ENCODE peak calls at places on chromosomes 12 and 14, in ten cellular contexts. H is mucosa of gallbladder; I is progenitor cell of endocrine pancreas; R is hippocampal formation; Y is Right ventricle myocardium inferior; C is thoracic aorta; D is NCI-H1417 treated with DMSO at 0.1 percent for 48 hours; N is sciatic nerve; J is activated CD4-positive, alpha-beta T cell treated with anti-CD3 and anti-CD28 coated beads for 4 hours; O is GM23338. V is an unnamed sample.

GRCh38 chr12:46677749-46678148 is 148.0 kb downstream of the SLC38A4 start:
- DNase-seq in H (no peak), I (no peak), R (no peak), Y (no peak), C (no peak), D (no peak), N (no peak), J (no peak), O (peak; percentile 56), V (peak; percentile 68)

GRCh38 chr12:53098354-53098981 is 1.0 kb downstream of the IGFBP6 start:
- DNase-seq in H (no peak), I (no peak), R (no peak), Y (no peak), C (peak; percentile 64), D (no peak), N (peak; percentile 76), J (no peak), O (peak; percentile 34), V (peak; percentile 84)

GRCh38 chr14:93132472-93133065 is 16.8 kb upstream of the ITPK1 start:
- DNase-seq in H (no peak), I (no peak), R (peak; percentile 14), Y (no peak), C (no peak), D (no peak), N (peak; percentile 69), J (peak; percentile 14), O (peak; percentile 62), V (peak; percentile 40)

GRCh38 chr12:42962384-42962783 is 372.8 kb upstream of the PRICKLE1 start:
- DNase-seq in H (no peak), I (no peak), R (no peak), Y (no peak), C (no peak), D (no peak), N (no peak), J (no peak), O (no peak), V (no peak)

GRCh38 chr12:22100952-22101748 is 55.1 kb downstream of the CMAS start:
- DNase-seq in H (peak; percentile 52), I (no peak), R (peak; percentile 9), Y (no peak), C (no peak), D (no peak), N (no peak), J (peak; percentile 36), O (peak; percentile 86), V (peak; percentile 65)

GRCh38 chr12:42180990-42181611 is 36.4 kb upstream of the GXYLT1 start:
- DNase-seq in H (no peak), I (no peak), R (no peak), Y (no peak), C (no peak), D (no peak), N (no peak), J (no peak), O (no peak), V (peak; percentile 46)

GRCh38 chr14:76948213-76948947 is 80.1 kb downstream of the IRF2BPL start:
- DNase-seq in H (peak; percentile 67), I (no peak), R (no peak), Y (no peak), C (no peak), D (no peak), N (no peak), J (no peak), O (no peak), V (no peak)

GRCh38 chr12:96985515-96986362 is 78.7 kb downstream of the NEDD1 start:
- DNase-seq in H (no peak), I (peak; percentile 47), R (peak; percentile 17), Y (peak; percentile 70), C (no peak), D (peak; percentile 56), N (no peak), J (peak; percentile 18), O (peak; percentile 74), V (no peak)

GRCh38 chr12:25186038-25186787 is 8.7 kb downstream of the DNAI7 start:
- DNase-seq in H (no peak), I (no peak), R (no peak), Y (no peak), C (no peak), D (no peak), N (no peak), J (no peak), O (no peak), V (no peak)

GRCh38 chr14:60254176-60254575 is 5.2 kb downstream of the PPM1A start:
- DNase-seq in H (peak; percentile 29), I (no peak), R (no peak), Y (no peak), C (no peak), D (no peak), N (no peak), J (no peak), O (no peak), V (no peak)

GRCh38 chr14:52395728-52396127 is 81.6 kb downstream of the PTGER2 start:
- DNase-seq in H (no peak), I (no peak), R (no peak), Y (peak; percentile 64), C (no peak), D (no peak), N (no peak), J (no peak), O (no peak), V (no peak)

GRCh38 chr12:4278582-4278939 is 5.0 kb downstream of the CCND2 start:
- DNase-seq in H (no peak), I (no peak), R (no peak), Y (peak; percentile 91), C (no peak), D (no peak), N (no peak), J (no peak), O (no peak), V (peak; percentile 51)

GRCh38 chr12:56286044-56286830 is 13.9 kb downstream of the CS start:
- DNase-seq in H (no peak), I (no peak), R (no peak), Y (no peak), C (no peak), D (no peak), N (no peak), J (no peak), O (peak; percentile 8), V (no peak)